ENCODE peak calls at places on chromosomes 12 and 14, in nine cellular contexts. S is K562; Z is A549; B is CD4-positive, alpha-beta T cell; N is aorta; F is AG04450; I is lower lobe of right lung; T is left ventricle myocardium inferior; Q is kidney. O is an unnamed sample.

GRCh38 chr12:131229426-131230339 is 276.0 kb downstream of the ADGRD1 start:
- DNase-seq in T (peak), I (no peak), Q (peak), F (no peak), Z (no peak), S (peak), B (no peak), N (no peak), O (no peak)

GRCh38 chr14:100620437-100621100 is 33.4 kb upstream of the BEGAIN start:
- DNase-seq in I (no peak), B (no peak), S (no peak), T (no peak), Z (no peak), Q (peak), N (peak), F (no peak), O (no peak)

GRCh38 chr14:22781606-22782000 is 15.1 kb downstream of the OXA1L start:
- DNase-seq in N (no peak), Z (no peak), B (no peak), T (no peak), Q (no peak), F (no peak), I (no peak), S (no peak), O (no peak)

GRCh38 chr12:45216297-45216982 is 545 bp downstream of the ANO6 start:
- DNase-seq in S (peak), Z (peak), I (peak), N (peak), T (peak), Q (peak), F (no peak), B (peak), O (peak)

GRCh38 chr14:54669759-54670630 is 103.1 kb downstream of the SAMD4A start:
- DNase-seq in I (no peak), Q (peak), Z (no peak), S (no peak), N (no peak), F (peak), T (no peak), B (no peak), O (peak)

GRCh38 chr14:92513204-92513965 is at the start of gene RIN3:
- DNase-seq in Q (peak), S (no peak), Z (peak), T (peak), N (peak), F (peak), B (peak), I (peak), O (no peak)

GRCh38 chr12:38761636-38762342 is 143.6 kb downstream of the CPNE8 start:
- DNase-seq in N (no peak), S (no peak), F (no peak), Z (no peak), B (no peak), Q (no peak), I (no peak), T (no peak), O (no peak)

GRCh38 chr12:109529618-109530300 is 43.5 kb downstream of the MMAB start:
- DNase-seq in B (no peak), S (no peak), F (no peak), I (peak), N (peak), T (no peak), Q (no peak), Z (no peak), O (no peak)

GRCh38 chr14:105941226-105942166 is 415.1 kb downstream of the TMEM121 start:
- DNase-seq in Q (peak), F (no peak), S (no peak), I (no peak), B (no peak), T (no peak), N (no peak), Z (no peak), O (no peak)

GRCh38 chr12:132472386-132472785 is 17.6 kb upstream of the FBRSL1 start:
- DNase-seq in Q (peak), N (no peak), B (no peak), F (no peak), I (no peak), T (no peak), Z (no peak), S (no peak), O (no peak)

GRCh38 chr12:132329036-132329738 is at the start of gene GALNT9:
- DNase-seq in N (no peak), B (no peak), F (no peak), S (peak), I (no peak), Z (no peak), Q (peak), T (no peak), O (no peak)

GRCh38 chr14:98182385-98183055 is 1089.5 kb downstream of the BCL11B start:
- DNase-seq in F (no peak), T (no peak), S (no peak), B (no peak), I (no peak), N (no peak), Z (no peak), Q (no peak), O (no peak)

GRCh38 chr14:65239143-65239672 is 136.9 kb upstream of the MAX start:
- DNase-seq in Q (no peak), I (no peak), Z (no peak), N (no peak), F (no peak), T (no peak), S (no peak), B (no peak), O (peak)

GRCh38 chr14:37443461-37443860 is 151.6 kb downstream of the FOXA1 start:
- DNase-seq in B (no peak), I (no peak), Q (no peak), S (no peak), T (no peak), N (no peak), F (peak), Z (no peak), O (no peak)

GRCh38 chr12:70983692-70984091 is 63.2 kb upstream of the PTPRR start:
- DNase-seq in S (no peak), T (no peak), I (no peak), F (no peak), N (no peak), Q (no peak), B (no peak), Z (no peak), O (no peak)

GRCh38 chr14:36646664-36647416 is 14.8 kb upstream of the PAX9 start:
- DNase-seq in Z (no peak), F (no peak), T (no peak), Q (peak), S (no peak), N (no peak), I (no peak), B (no peak), O (no peak)

GRCh38 chr12:90569685-90570084 is 385.3 kb downstream of the CCER1 start:
- DNase-seq in B (no peak), F (no peak), Q (no peak), T (no peak), S (no peak), Z (no peak), I (no peak), N (no peak), O (no peak)

GRCh38 chr12:64256166-64256800 is 34.2 kb upstream of the KICS2 start:
- DNase-seq in S (peak), T (no peak), Z (no peak), I (no peak), Q (no peak), N (no peak), F (peak), B (no peak), O (no peak)

GRCh38 chr12:46101121-46101869 is 110.9 kb upstream of the SCAF11 start:
- DNase-seq in N (no peak), Q (peak), F (no peak), S (no peak), T (no peak), B (no peak), Z (peak), I (no peak), O (no peak)

GRCh38 chr12:105948331-105948730 is 190.4 kb downstream of the NUAK1 start:
- DNase-seq in Q (no peak), N (peak), I (no peak), B (no peak), T (no peak), Z (no peak), S (no peak), F (no peak), O (no peak)

GRCh38 chr12:121989951-121990647 is 31.6 kb upstream of the BCL7A start:
- DNase-seq in N (no peak), Z (no peak), F (no peak), I (no peak), B (no peak), T (no peak), S (no peak), Q (no peak), O (no peak)

GRCh38 chr14:23557521-23557920 is 1.4 kb downstream of the THTPA start:
- DNase-seq in F (no peak), B (no peak), Z (no peak), N (no peak), S (no peak), Q (no peak), T (no peak), I (no peak), O (no peak)

GRCh38 chr12:132189378-132190011 is 45.2 kb downstream of the NOC4L start:
- DNase-seq in N (peak), Q (peak), F (peak), T (peak), I (peak), Z (peak), S (peak), B (peak), O (no peak)

GRCh38 chr12:79217306-79217705 is 352.7 kb downstream of the SYT1 start:
- DNase-seq in Z (no peak), Q (no peak), T (no peak), I (no peak), B (no peak), F (no peak), S (no peak), N (no peak), O (no peak)

GRCh38 chr12:67045650-67046049 is 223.5 kb upstream of the CAND1 start:
- DNase-seq in S (no peak), N (no peak), Q (no peak), I (no peak), T (no peak), F (no peak), B (no peak), Z (no peak), O (no peak)

GRCh38 chr12:3452348-3452747 is 38.7 kb upstream of the PRMT8 start:
- DNase-seq in Z (no peak), S (no peak), T (no peak), Q (no peak), I (no peak), B (no peak), N (no peak), F (no peak), O (no peak)

GRCh38 chr12:100987552-100988277 is 193.1 kb downstream of the ANO4 start:
- DNase-seq in Z (peak), T (no peak), N (peak), B (no peak), Q (no peak), S (peak), F (peak), I (no peak), O (no peak)

DNA sequence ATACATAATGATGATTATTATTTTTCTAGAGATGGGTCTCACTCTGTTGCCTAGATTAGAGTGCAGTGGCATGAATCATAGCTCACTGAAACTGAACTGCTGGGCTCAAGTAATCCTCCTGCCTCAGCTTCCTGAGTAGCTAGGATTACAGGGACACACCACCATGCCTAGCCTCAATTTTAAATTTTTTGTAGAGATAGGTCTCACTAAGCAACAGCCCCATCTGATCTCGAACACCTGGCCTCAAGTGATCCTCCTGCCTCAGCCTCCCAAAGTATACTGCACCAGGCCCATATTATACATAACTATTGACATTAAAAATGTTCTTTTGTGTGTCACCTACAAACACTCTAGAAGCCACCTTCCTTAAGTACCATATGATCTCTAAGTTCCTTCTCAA is 3.4 kb downstream of the TXNRD1 start:
- DNase-seq in Q (no peak), N (no peak), B (no peak), I (no peak), F (no peak), T (no peak), Z (no peak), S (no peak), O (no peak)
- H3K27ac ChIP-seq in Q (no peak), N (peak), B (no peak), I (peak), F (peak), T (peak), Z (peak), S (no peak), O (no peak)

DNA sequence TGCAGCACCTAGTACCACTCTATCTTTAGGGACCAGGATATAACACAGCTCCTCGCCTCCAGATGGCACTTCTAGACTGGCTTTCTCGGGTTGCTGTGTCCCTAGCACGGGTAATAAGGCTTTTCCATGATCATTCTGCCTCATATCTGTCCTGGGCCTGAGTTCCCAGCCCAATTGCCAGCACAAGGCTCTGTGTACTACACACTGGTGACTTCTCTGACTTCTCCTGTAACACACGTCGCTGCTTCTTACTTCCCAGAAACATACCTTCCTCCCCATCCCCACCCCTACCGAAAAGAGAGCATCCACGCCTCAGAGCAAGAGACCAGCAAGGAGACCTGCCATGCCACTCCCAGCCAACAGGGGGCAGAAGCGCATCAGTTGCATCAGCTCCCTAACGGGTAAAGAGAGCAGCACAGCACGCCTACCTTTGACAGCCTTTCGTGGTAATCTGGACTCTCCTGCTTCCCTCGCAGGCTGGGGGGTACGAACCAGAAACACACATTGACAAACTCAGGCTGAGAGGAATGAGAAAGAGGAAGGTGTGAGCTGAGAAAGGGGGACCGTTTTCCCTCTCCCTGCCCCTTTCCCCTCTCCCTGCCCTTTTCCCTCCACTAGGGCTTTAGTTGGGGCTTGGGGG is 21.2 kb upstream of the ZNF740 start:
- DNase-seq in Z (peak), N (peak), T (peak), Q (peak), B (peak), F (peak), I (peak), S (peak), O (peak)
- H3K27ac ChIP-seq in Z (peak), N (peak), T (no peak), Q (no peak), B (no peak), F (no peak), I (no peak), S (peak), O (no peak)

DNA sequence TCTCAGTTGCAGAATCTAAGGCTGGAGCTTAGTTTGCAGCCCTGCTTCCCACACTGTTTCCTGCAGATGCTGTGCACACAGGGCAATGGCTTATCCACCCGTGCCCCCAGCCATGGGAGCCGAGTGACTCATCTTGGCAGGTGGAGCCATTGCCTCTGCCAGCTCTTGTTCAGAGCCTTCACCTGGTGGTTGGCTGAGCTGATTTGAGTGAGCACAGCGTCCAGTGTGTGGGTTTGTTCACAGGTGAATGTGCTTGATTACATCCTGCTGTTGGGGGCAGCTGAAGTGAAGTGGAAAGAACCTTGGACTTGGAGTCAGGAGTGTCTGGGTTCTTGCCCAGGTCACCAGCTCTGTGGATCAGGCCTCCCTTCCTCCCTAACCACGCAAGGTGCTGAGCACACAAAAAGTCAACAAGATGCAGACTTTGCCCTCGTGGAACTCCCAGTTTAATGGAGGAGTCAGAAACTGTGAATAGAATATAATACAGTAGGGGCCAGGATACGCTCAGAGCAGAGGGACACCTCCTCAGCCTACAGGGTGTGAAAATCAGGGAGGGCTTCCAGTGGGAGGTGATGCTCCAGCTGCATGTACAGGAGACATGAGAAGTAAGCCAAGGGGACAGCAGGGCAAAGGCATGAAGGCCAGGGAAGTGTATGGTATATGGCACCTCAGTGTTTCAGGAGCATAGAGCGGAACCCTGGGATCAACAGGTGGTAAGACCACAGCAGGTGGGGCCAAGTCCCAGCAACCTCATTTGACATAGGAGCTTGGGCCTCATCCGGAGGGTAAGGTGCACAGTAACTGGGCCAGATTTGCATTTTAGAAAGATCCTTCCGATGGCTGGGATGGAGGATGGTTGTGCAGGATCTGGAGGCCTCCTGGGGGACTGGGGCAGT is 22.8 kb downstream of the JDP2 start:
- DNase-seq in F (no peak), B (no peak), T (peak), S (no peak), N (peak), Q (peak), Z (no peak), I (peak), O (no peak)
- H3K27ac ChIP-seq in F (peak), B (no peak), T (peak), S (no peak), N (no peak), Q (peak), Z (peak), I (peak), O (no peak)

GRCh38 chr12:81722004-81722403 is 37.1 kb downstream of the PPFIA2 start:
- DNase-seq in F (no peak), Q (no peak), S (no peak), Z (no peak), B (no peak), T (no peak), I (no peak), N (no peak), O (no peak)
- H3K27ac ChIP-seq in F (no peak), Q (no peak), S (no peak), Z (no peak), B (no peak), T (no peak), I (no peak), N (no peak), O (no peak)

GRCh38 chr14:89402363-89402762 is 14.7 kb downstream of the FOXN3 start:
- DNase-seq in T (no peak), S (no peak), N (no peak), Z (no peak), Q (no peak), I (no peak), F (no peak), B (no peak), O (no peak)

GRCh38 chr14:89400529-89400928 is 16.5 kb downstream of the FOXN3 start:
- DNase-seq in F (no peak), T (no peak), Z (no peak), I (no peak), N (no peak), B (no peak), S (no peak), Q (no peak), O (no peak)

GRCh38 chr14:89401241-89401640 is 15.8 kb downstream of the FOXN3 start:
- DNase-seq in B (no peak), S (no peak), F (no peak), Z (no peak), Q (no peak), N (no peak), I (no peak), T (no peak), O (no peak)

GRCh38 chr14:89399594-89400068 is 17.4 kb downstream of the FOXN3 start:
- DNase-seq in I (no peak), N (no peak), Q (no peak), B (no peak), F (peak), T (no peak), Z (no peak), S (no peak), O (no peak)

DNA sequence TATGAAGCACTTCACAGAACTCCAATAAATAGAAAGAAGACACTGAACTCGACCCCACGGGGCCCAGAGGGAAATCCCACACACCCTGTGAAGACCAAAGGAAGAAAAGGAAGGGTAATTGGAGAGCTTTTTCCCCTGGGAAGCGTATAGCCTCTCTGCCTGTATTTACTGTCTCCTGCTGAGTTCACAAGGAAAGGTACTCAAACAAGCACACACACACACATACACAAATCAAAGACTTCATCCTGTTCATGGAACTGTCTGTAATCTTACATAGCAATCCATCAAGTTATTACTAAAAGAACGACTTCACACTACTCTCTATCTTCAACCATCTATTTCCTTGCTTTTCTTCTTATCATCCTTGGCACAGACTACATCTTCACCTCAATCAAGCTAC is 15.2 kb downstream of the FOXN3 start:
- DNase-seq in T (no peak), B (no peak), F (no peak), I (no peak), N (no peak), S (no peak), Q (no peak), Z (no peak), O (no peak)
- H3K27ac ChIP-seq in T (no peak), B (no peak), F (no peak), I (no peak), N (no peak), S (no peak), Q (no peak), Z (no peak), O (no peak)

O was measured in substantia nigra.